ENCODE peak calls at places on chromosome 19, in five cellular contexts. One of them, this sample, is unnamed.

GRCh38 chr19:40492274-40492673 is 25.5 kb downstream of the SPTBN4 start:
- DNase-seq in left ventricle myocardium inferior: no peak
- DNase-seq in cardiac fibroblast: no peak
- DNase-seq in A549: no peak
- DNase-seq in left lung: no peak
- DNase-seq in this sample: no peak

GRCh38 chr19:5851302-5851701 is at the start of gene FUT3:
- DNase-seq in left lung: peak; percentile 66
- DNase-seq in A549: no peak
- DNase-seq in cardiac fibroblast: no peak
- DNase-seq in left ventricle myocardium inferior: no peak
- DNase-seq in this sample: no peak

GRCh38 chr19:18596752-18597157 is 8.2 kb downstream of the REX1BD start:
- DNase-seq in left ventricle myocardium inferior: peak; percentile 53
- DNase-seq in A549: no peak
- DNase-seq in left lung: no peak
- DNase-seq in cardiac fibroblast: peak; percentile 31
- DNase-seq in this sample: peak; percentile 16

GRCh38 chr19:6611441-6611852 is 20.5 kb upstream of the CD70 start:
- DNase-seq in left lung: no peak
- DNase-seq in A549: no peak
- DNase-seq in left ventricle myocardium inferior: no peak
- DNase-seq in cardiac fibroblast: peak; percentile 68
- DNase-seq in this sample: peak; percentile 57

GRCh38 chr19:49118565-49119410 is at the start of gene C19orf73:
- DNase-seq in A549: peak; percentile 94
- DNase-seq in cardiac fibroblast: peak; percentile 94
- DNase-seq in left lung: peak; percentile 96
- DNase-seq in left ventricle myocardium inferior: peak; percentile 96
- DNase-seq in this sample: peak; percentile 91

GRCh38 chr19:45814851-45815481 is at the start of gene RSPH6A:
- DNase-seq in cardiac fibroblast: no peak
- DNase-seq in A549: no peak
- DNase-seq in left lung: no peak
- DNase-seq in left ventricle myocardium inferior: no peak
- DNase-seq in this sample: no peak

GRCh38 chr19:51064534-51065220 is at the start of gene KLK13:
- DNase-seq in left lung: no peak
- DNase-seq in A549: peak; percentile 44
- DNase-seq in left ventricle myocardium inferior: peak; percentile 34
- DNase-seq in cardiac fibroblast: peak; percentile 2
- DNase-seq in this sample: no peak

GRCh38 chr19:32676186-32676894 is 692 bp downstream of the RGS9BP start:
- DNase-seq in A549: peak; percentile 43
- DNase-seq in left lung: no peak
- DNase-seq in left ventricle myocardium inferior: no peak
- DNase-seq in cardiac fibroblast: no peak
- DNase-seq in this sample: no peak

GRCh38 chr19:35134601-35135091 is at the start of gene LGI4:
- DNase-seq in A549: no peak
- DNase-seq in left ventricle myocardium inferior: no peak
- DNase-seq in left lung: no peak
- DNase-seq in cardiac fibroblast: no peak
- DNase-seq in this sample: no peak

GRCh38 chr19:20078696-20079095 is 896 bp downstream of the ZNF90 start:
- DNase-seq in cardiac fibroblast: peak; percentile 60
- DNase-seq in left lung: peak; percentile 44
- DNase-seq in left ventricle myocardium inferior: peak; percentile 18
- DNase-seq in A549: no peak
- DNase-seq in this sample: peak; percentile 16

GRCh38 chr19:37572203-37572602 is 22.4 kb downstream of the ZNF571 start:
- DNase-seq in left ventricle myocardium inferior: no peak
- DNase-seq in A549: no peak
- DNase-seq in left lung: no peak
- DNase-seq in cardiac fibroblast: peak; percentile 83
- DNase-seq in this sample: peak; percentile 1

GRCh38 chr19:32652893-32653625 is 21.9 kb downstream of the ANKRD27 start:
- DNase-seq in cardiac fibroblast: peak; percentile 15
- DNase-seq in A549: no peak
- DNase-seq in left lung: peak; percentile 60
- DNase-seq in left ventricle myocardium inferior: peak; percentile 81
- DNase-seq in this sample: peak; percentile 40

GRCh38 chr19:29871143-29871542 is 59.4 kb downstream of the CCNE1 start:
- DNase-seq in cardiac fibroblast: no peak
- DNase-seq in left lung: no peak
- DNase-seq in A549: no peak
- DNase-seq in left ventricle myocardium inferior: no peak
- DNase-seq in this sample: no peak

GRCh38 chr19:13089139-13089856 is 13.4 kb downstream of the LYL1 start:
- DNase-seq in left ventricle myocardium inferior: no peak
- DNase-seq in left lung: no peak
- DNase-seq in cardiac fibroblast: no peak
- DNase-seq in A549: peak; percentile 67
- DNase-seq in this sample: no peak

GRCh38 chr19:8209965-8210659 is 942 bp downstream of the CERS4 start:
- DNase-seq in left ventricle myocardium inferior: no peak
- DNase-seq in A549: no peak
- DNase-seq in left lung: no peak
- DNase-seq in cardiac fibroblast: no peak
- DNase-seq in this sample: no peak

GRCh38 chr19:56951672-56952071 is 111.1 kb upstream of the PEG3 start:
- DNase-seq in left lung: no peak
- DNase-seq in left ventricle myocardium inferior: no peak
- DNase-seq in A549: no peak
- DNase-seq in cardiac fibroblast: no peak
- DNase-seq in this sample: no peak

GRCh38 chr19:51114087-51114714 is 6.0 kb upstream of the CTU1 start:
- DNase-seq in cardiac fibroblast: no peak
- DNase-seq in A549: no peak
- DNase-seq in left lung: no peak
- DNase-seq in left ventricle myocardium inferior: no peak
- DNase-seq in this sample: no peak

GRCh38 chr19:16013851-16014840 is 62.1 kb upstream of the TPM4 start:
- DNase-seq in left lung: no peak
- DNase-seq in A549: no peak
- DNase-seq in cardiac fibroblast: no peak
- DNase-seq in left ventricle myocardium inferior: no peak
- DNase-seq in this sample: no peak

GRCh38 chr19:18488838-18489626 is 32.8 kb downstream of the ELL start:
- DNase-seq in cardiac fibroblast: no peak
- DNase-seq in left ventricle myocardium inferior: no peak
- DNase-seq in A549: peak; percentile 57
- DNase-seq in left lung: no peak
- DNase-seq in this sample: no peak

GRCh38 chr19:41321600-41322270 is 11.8 kb downstream of the CCDC97 start:
- DNase-seq in A549: peak; percentile 95
- DNase-seq in cardiac fibroblast: peak; percentile 75
- DNase-seq in left lung: peak; percentile 49
- DNase-seq in left ventricle myocardium inferior: no peak
- DNase-seq in this sample: peak; percentile 70

GRCh38 chr19:5703819-5704818 is 14.0 kb downstream of the RPL36 start:
- DNase-seq in left ventricle myocardium inferior: no peak
- DNase-seq in cardiac fibroblast: no peak
- DNase-seq in A549: no peak
- DNase-seq in left lung: no peak
- DNase-seq in this sample: no peak

GRCh38 chr19:4707956-4708650 is 15.5 kb downstream of the DPP9 start:
- DNase-seq in A549: no peak
- DNase-seq in cardiac fibroblast: peak; percentile 72
- DNase-seq in left ventricle myocardium inferior: peak; percentile 77
- DNase-seq in left lung: no peak
- DNase-seq in this sample: peak; percentile 45

GRCh38 chr19:30029721-30030510 is 87.9 kb downstream of the URI1 start:
- DNase-seq in cardiac fibroblast: peak; percentile 80
- DNase-seq in left ventricle myocardium inferior: no peak
- DNase-seq in left lung: no peak
- DNase-seq in A549: no peak
- DNase-seq in this sample: no peak

GRCh38 chr19:38378866-38379265 is 4.5 kb downstream of the PSMD8 start:
- DNase-seq in left ventricle myocardium inferior: no peak
- DNase-seq in cardiac fibroblast: no peak
- DNase-seq in A549: no peak
- DNase-seq in left lung: no peak
- DNase-seq in this sample: no peak

GRCh38 chr19:45357445-45357783 is 13.0 kb downstream of the ERCC2 start:
- DNase-seq in left lung: no peak
- DNase-seq in left ventricle myocardium inferior: no peak
- DNase-seq in A549: no peak
- DNase-seq in cardiac fibroblast: no peak
- DNase-seq in this sample: no peak

GRCh38 chr19:41218615-41219507 is at the start of gene AXL:
- DNase-seq in A549: peak; percentile 97
- DNase-seq in cardiac fibroblast: peak; percentile 70
- DNase-seq in left ventricle myocardium inferior: peak; percentile 81
- DNase-seq in left lung: peak; percentile 76
- DNase-seq in this sample: peak; percentile 92

GRCh38 chr19:22628401-22628800 is 5.7 kb upstream of the ZNF492 start:
- DNase-seq in cardiac fibroblast: no peak
- DNase-seq in left lung: no peak
- DNase-seq in left ventricle myocardium inferior: no peak
- DNase-seq in A549: no peak
- DNase-seq in this sample: no peak

GRCh38 chr19:43510713-43511112 is 6.2 kb upstream of the PHLDB3 start:
- DNase-seq in A549: no peak
- DNase-seq in left ventricle myocardium inferior: no peak
- DNase-seq in left lung: no peak
- DNase-seq in cardiac fibroblast: no peak
- DNase-seq in this sample: no peak

GRCh38 chr19:18290250-18291018 is 9.0 kb upstream of the JUND start:
- DNase-seq in left ventricle myocardium inferior: peak; percentile 32
- DNase-seq in A549: no peak
- DNase-seq in left lung: peak; percentile 65
- DNase-seq in cardiac fibroblast: no peak
- DNase-seq in this sample: no peak

GRCh38 chr19:13016628-13017305 is 21.5 kb downstream of the NFIX start:
- DNase-seq in cardiac fibroblast: no peak
- DNase-seq in A549: no peak
- DNase-seq in left lung: no peak
- DNase-seq in left ventricle myocardium inferior: no peak
- DNase-seq in this sample: no peak

DNA sequence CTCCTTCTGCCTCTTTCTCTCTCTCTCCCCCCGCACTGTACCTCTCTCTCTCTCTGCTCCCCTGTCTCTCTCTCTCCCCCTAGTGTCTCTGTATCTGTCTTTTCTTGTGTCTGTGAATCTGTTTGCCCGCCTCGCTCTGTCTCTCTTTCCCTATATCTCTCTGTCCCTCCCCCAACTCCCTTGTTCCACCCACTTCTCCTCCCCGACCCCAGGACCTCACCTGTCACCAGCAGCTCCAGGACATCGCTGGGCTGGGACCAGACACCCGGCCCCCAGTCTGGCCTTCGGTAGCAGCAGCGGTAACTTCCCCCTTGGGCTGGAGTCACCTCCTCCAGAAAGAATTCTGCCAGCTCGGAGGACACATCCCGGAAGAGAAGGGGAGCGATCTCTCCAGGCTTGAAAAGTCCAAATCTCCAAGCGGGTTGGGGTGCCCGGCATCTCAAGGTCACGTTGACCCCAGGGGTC is 3.9 kb downstream of the OSCAR start:
- DNase-seq in cardiac fibroblast: peak; percentile 66
- DNase-seq in A549: peak; percentile 68
- DNase-seq in left ventricle myocardium inferior: no peak
- DNase-seq in left lung: peak; percentile 42
- DNase-seq in this sample: peak; percentile 68
- H3K4me3 ChIP-seq in cardiac fibroblast: peak overlapping the region; percentile 24
- H3K4me3 ChIP-seq in A549: peak overlapping the region; percentile 33
- H3K4me3 ChIP-seq in left ventricle myocardium inferior: peak overlapping the region; percentile 25
- H3K4me3 ChIP-seq in left lung: peak overlapping the region; percentile 36
- H3K4me3 ChIP-seq in this sample: peak overlapping the region; percentile 57

DNA sequence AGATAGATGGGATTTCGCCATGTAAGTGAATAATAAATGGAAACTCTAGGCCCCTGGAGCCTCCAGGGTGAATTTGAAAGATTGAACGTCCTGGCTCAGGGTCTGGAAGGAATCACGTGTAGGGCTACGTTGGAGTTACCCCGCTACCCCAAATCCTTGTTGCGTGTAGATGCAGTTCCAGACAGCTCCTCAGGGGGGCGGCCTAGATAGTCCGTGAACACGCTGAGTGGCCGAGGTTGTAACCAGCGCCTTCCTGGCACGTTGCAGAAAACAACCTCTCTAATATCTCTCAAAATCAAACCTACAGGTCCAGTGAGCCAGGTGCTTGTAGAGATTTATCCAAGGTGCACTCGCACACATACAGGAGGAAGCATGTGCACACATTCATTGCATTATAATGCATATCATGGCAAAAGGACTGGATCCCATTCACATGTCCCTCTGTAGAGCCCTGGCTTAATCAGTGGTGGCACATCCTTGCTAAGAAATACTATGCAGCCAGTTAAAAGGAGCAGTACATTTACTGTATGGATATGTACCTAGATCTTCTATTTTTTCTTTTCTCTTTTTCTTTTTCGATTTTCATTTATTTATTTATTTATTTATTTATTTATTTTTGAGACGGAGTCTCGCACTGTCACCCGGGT is 2.5 kb upstream of the KEAP1 start:
- DNase-seq in A549: peak; percentile 44
- DNase-seq in left lung: peak; percentile 79
- DNase-seq in cardiac fibroblast: peak; percentile 75
- DNase-seq in left ventricle myocardium inferior: peak; percentile 71
- DNase-seq in this sample: peak; percentile 61
- TF ChIP-seq CTCF in A549: peak; percentile 42
- TF ChIP-seq CTCF in left lung: peak; percentile 85
- TF ChIP-seq CTCF in cardiac fibroblast: peak; percentile 88
- TF ChIP-seq CTCF in left ventricle myocardium inferior: peak; percentile 86
- TF ChIP-seq CTCF in this sample: peak; percentile 80

GRCh38 chr19:3637621-3638020 is 11.0 kb upstream of the CACTIN start:
- DNase-seq in cardiac fibroblast: no peak
- DNase-seq in left lung: no peak
- DNase-seq in left ventricle myocardium inferior: no peak
- DNase-seq in A549: no peak
- DNase-seq in this sample: no peak
- H3K4me3 ChIP-seq in cardiac fibroblast: no peak overlapping the region
- H3K4me3 ChIP-seq in left lung: no peak overlapping the region
- H3K4me3 ChIP-seq in left ventricle myocardium inferior: no peak overlapping the region
- H3K4me3 ChIP-seq in A549: no peak overlapping the region
- H3K4me3 ChIP-seq in this sample: no peak overlapping the region

DNA sequence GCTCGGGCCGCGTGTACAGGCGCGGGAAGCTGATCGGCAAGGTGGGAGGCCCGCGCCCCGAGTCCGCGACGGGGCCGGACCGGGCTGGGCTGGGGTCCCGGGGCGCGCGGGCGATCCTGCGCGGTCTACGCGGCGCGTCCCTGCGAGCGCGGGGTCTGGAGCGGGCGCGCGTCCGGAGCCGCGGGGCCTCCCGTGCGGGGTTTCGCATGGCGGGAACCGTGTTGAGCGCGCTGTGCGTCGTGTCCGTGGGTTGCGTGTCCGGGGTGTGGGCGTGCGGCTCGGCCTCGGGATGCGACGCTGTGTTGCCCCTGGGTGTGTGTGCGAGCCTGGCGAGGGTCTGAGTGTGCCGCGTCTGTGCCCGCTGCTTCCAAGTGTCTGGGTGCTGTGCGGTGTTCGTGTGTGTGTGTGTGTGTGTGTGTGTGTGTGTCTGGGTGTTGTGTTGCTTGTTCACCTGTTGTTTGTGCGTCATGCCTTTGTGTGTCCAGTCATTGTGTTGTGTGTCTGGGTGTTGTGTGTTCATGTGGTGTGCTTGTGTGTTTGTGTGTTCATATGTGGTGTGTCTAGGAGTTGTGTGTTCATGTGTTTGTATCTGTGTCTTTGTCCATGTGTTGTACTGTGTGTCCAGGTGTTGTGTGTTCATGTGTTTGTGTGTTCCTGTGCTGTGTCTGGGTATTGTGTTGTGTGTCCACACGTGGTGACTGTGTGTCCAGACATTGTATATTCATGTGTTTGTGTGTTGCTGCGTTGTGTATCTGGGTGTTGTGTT is 512 bp downstream of the PLK5 start:
- DNase-seq in cardiac fibroblast: no peak
- DNase-seq in left lung: no peak
- DNase-seq in A549: no peak
- DNase-seq in left ventricle myocardium inferior: no peak
- DNase-seq in this sample: no peak
- TF ChIP-seq CTCF in cardiac fibroblast: no peak
- TF ChIP-seq CTCF in left lung: no peak
- TF ChIP-seq CTCF in A549: no peak
- TF ChIP-seq CTCF in left ventricle myocardium inferior: no peak
- TF ChIP-seq CTCF in this sample: no peak